ENCODE peak calls at places on chromosomes 16 and 17, in nine cellular contexts. L is neural progenitor cell; M is iPS DF 6.9; G is fibroblast of lung; C is colonic mucosa; K is OCI-LY7; H is heart right ventricle; D is CD8-positive, alpha-beta memory T cell; I is Panc1. U is an unnamed sample.
A peak's percentile ranks its signal among the peaks of the same experiment; 100 is the strongest.

GRCh38 chr17:17414316-17414937 is 62.4 kb upstream of the MED9 start:
- DNase-seq in M (no peak), K (no peak), C (no peak), G (peak; percentile 52), I (no peak), D (no peak), L (no peak), H (peak; percentile 28), U (peak; percentile 47)

GRCh38 chr17:2011421-2012371 is 13.4 kb downstream of the RTN4RL1 start:
- DNase-seq in M (no peak), G (peak; percentile 76), L (peak; percentile 55), C (no peak), I (no peak), D (no peak), H (no peak), K (no peak), U (no peak)

GRCh38 chr16:74837056-74837455 is 62.4 kb upstream of the FA2H start:
- DNase-seq in H (no peak), I (no peak), K (no peak), G (no peak), C (no peak), L (no peak), M (no peak), D (no peak), U (no peak)

GRCh38 chr17:7841622-7842379 is 7.8 kb downstream of the KDM6B start:
- DNase-seq in D (peak; percentile 89), H (peak; percentile 94), L (peak; percentile 96), M (no peak), K (peak; percentile 90), G (peak; percentile 91), I (no peak), C (peak; percentile 94), U (peak; percentile 93)

GRCh38 chr16:75860654-75861053 is 134.4 kb upstream of the CPHXL start:
- DNase-seq in I (no peak), D (no peak), M (no peak), L (peak; percentile 66), C (no peak), G (no peak), K (no peak), H (no peak), U (peak; percentile 45)

GRCh38 chr16:27204232-27204915 is 1.0 kb downstream of the KDM8 start:
- DNase-seq in L (no peak), D (no peak), K (peak; percentile 49), H (no peak), I (no peak), M (no peak), G (no peak), C (no peak), U (peak; percentile 63)

GRCh38 chr17:56314026-56314425 is 160.8 kb downstream of the ANKFN1 start:
- DNase-seq in M (no peak), L (no peak), D (no peak), H (no peak), I (no peak), C (no peak), K (no peak), G (no peak), U (no peak)

GRCh38 chr17:47288531-47289116 is 35.0 kb downstream of the ITGB3 start:
- DNase-seq in G (peak; percentile 62), C (no peak), D (no peak), K (no peak), M (no peak), H (no peak), L (no peak), I (no peak), U (peak; percentile 45)

GRCh38 chr17:61338000-61338864 is 61.4 kb upstream of the TBX2 start:
- DNase-seq in M (no peak), L (no peak), D (no peak), K (no peak), C (no peak), H (no peak), I (peak; percentile 64), G (peak; percentile 79), U (no peak)

GRCh38 chr16:5560084-5560483 is 462.5 kb upstream of the EEF2KMT start:
- DNase-seq in C (no peak), H (no peak), K (peak; percentile 1), M (no peak), D (no peak), G (no peak), I (no peak), L (no peak), U (no peak)

GRCh38 chr17:34306466-34306865 is 12.8 kb upstream of the CCL8 start:
- DNase-seq in I (no peak), M (peak; percentile 25), L (peak; percentile 35), D (no peak), K (no peak), C (no peak), H (peak; percentile 48), G (peak; percentile 70), U (peak; percentile 46)

GRCh38 chr17:13544755-13545154 is 57.0 kb downstream of the HS3ST3A1 start:
- DNase-seq in M (no peak), D (no peak), K (no peak), L (peak; percentile 22), G (peak; percentile 94), I (no peak), C (no peak), H (no peak), U (no peak)

DNA sequence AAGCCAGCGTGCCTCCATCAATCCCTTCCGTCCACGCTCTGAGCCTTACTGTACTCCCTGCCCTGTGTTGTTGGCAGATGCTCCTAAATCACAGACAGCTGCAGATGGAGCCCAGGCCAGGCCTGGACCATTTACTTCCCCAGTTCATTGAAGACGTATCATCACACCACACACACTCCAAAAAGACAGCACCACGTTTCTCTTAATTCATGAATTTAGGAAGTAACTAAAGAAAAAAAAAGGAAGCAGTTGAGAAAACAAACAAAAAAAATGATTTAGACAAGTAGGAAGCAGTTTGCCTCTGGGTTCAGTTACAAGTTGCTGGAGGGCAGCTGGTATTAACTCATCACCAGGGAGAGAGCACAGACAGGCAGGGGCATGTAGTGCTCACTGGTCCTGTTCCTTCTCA is 7.5 kb upstream of the CD300LD start:
- DNase-seq in D (no peak), L (no peak), I (no peak), G (no peak), H (no peak), M (no peak), C (no peak), K (no peak), U (no peak)
- H3K27ac ChIP-seq in D (no peak overlapping the region), L (no peak overlapping the region), I (no peak overlapping the region), G (no peak overlapping the region), H (no peak overlapping the region), M (no peak overlapping the region), C (no peak overlapping the region), K (no peak overlapping the region), U (no peak overlapping the region)

DNA sequence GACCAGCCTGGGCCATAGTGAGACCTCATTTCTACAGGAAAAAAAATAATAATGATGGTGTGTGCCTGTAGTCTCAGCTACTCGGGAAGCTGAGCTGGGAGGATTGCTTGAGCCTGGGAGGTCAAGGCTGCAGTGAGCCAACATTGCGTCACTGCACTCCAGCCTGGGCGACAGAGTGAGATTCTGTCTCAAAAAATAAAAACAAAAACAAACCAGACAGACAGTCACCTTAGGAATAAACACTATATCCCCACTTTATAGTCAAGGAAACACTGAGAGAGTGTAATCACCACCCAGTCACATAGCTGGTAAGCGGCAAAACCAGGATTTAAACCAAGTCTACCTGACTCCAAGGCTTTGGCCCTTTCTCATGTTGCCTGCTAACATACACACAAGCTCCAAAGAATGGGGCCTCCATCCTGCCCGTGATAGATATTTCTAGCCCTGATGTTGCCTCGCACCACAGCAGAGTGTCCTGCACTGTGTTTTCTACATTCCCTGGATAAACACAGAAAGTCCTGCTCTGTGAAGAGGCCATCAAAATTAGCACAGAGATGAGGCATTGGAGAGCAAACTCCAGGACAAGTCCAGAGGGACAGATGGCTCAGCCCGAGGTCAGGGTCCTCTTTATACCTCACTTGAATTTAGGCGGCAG is 66.1 kb upstream of the SMURF2 start:
- DNase-seq in K (no peak), H (no peak), M (no peak), G (no peak), L (no peak), C (no peak), I (no peak), D (no peak), U (peak; percentile 66)
- H3K27ac ChIP-seq in K (no peak overlapping the region), H (peak overlapping the region; percentile 43), M (no peak overlapping the region), G (peak overlapping the region; percentile 50), L (no peak overlapping the region), C (no peak overlapping the region), I (no peak overlapping the region), D (no peak overlapping the region), U (peak overlapping the region; percentile 27)

GRCh38 chr17:50176559-50177471 is 11.0 kb downstream of the SGCA start:
- DNase-seq in H (no peak), L (no peak), C (no peak), G (no peak), K (no peak), D (no peak), M (no peak), I (no peak), U (no peak)
- H3K27ac ChIP-seq in H (peak overlapping the region; percentile 85), L (no peak overlapping the region), C (no peak overlapping the region), G (peak overlapping the region; percentile 92), K (no peak overlapping the region), D (no peak overlapping the region), M (no peak overlapping the region), I (peak overlapping the region; percentile 69), U (peak overlapping the region; percentile 44)

DNA sequence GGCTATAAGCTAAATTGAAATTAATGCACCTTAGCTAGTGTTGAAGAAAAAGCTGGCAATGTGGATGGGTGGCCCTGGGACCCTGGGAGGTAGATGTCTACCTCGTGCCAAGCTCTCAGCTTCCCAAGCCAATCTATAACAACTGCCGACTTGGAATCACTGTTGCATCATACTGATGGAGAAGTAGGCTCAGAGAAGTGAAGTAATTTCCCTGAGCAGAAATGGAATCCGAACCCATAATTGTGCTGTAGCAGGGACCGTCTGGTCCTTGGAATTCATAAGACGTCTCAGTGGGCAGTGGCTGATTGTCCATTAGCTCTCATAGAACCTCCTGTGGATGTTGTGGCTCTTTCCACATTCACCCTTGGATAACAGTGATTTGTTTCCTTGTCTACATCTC is 196.6 kb downstream of the RAB11FIP4 start:
- DNase-seq in L (no peak), C (no peak), I (no peak), H (no peak), D (no peak), G (no peak), M (no peak), K (no peak), U (no peak)
- H3K27ac ChIP-seq in L (no peak overlapping the region), C (no peak overlapping the region), I (peak overlapping the region; percentile 25), H (no peak overlapping the region), D (no peak overlapping the region), G (no peak overlapping the region), M (no peak overlapping the region), K (no peak overlapping the region), U (no peak overlapping the region)

DNA sequence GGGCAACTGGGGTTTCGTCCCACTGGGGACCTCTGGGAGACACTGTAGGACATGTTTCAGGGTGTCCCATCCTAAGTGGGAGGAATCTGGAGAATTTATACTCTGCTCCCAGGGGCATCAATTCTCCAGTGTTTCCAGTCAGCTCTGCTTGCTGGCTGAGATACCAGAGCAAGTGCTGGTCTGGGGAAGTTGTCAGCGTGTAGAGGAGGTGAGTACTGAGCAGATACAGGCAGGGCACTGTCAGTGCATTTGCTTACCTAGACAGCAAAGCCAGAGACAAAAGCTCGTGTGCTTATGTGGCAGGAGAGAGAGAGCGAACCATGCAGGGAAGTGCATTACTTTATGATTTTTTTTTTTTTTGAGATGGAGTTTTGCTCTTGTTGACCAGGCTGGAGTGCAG is 20.2 kb upstream of the TOX3 start:
- DNase-seq in M (no peak), L (no peak), K (no peak), D (no peak), I (no peak), H (no peak), G (no peak), C (no peak), U (no peak)
- H3K27ac ChIP-seq in M (no peak overlapping the region), L (no peak overlapping the region), K (no peak overlapping the region), D (no peak overlapping the region), I (no peak overlapping the region), H (no peak overlapping the region), G (no peak overlapping the region), C (no peak overlapping the region), U (no peak overlapping the region)

U was measured in testis.